ENCODE peak calls at places on chromosome 16, in five cellular contexts. D, T, F, J and I are unnamed samples.

GRCh38 chr16:63461248-63461841 is 1425.1 kb upstream of the CDH8 start:
- DNase-seq in D (peak), F (peak), J (peak), T (peak), I (no peak)

GRCh38 chr16:72946474-72947194 is 101.3 kb downstream of the ZFHX3 start:
- DNase-seq in F (no peak), D (no peak), J (no peak), T (no peak), I (no peak)

GRCh38 chr16:29154676-29155121 is 169.8 kb downstream of the LAT start:
- DNase-seq in F (no peak), J (peak), T (no peak), D (peak), I (peak)

GRCh38 chr16:27685802-27686201 is 135.9 kb downstream of the KATNIP start:
- DNase-seq in D (peak), F (no peak), T (peak), J (peak), I (no peak)

GRCh38 chr16:89658221-89658879 is 714 bp downstream of the SPATA33 start:
- DNase-seq in F (no peak), T (peak), J (no peak), D (no peak), I (no peak)

GRCh38 chr16:27924411-27925118 is 138.9 kb downstream of the GSG1L start:
- DNase-seq in D (no peak), F (no peak), T (peak), J (no peak), I (no peak)

GRCh38 chr16:23521965-23522364 is 11.7 kb upstream of the GGA2 start:
- DNase-seq in D (peak), T (no peak), F (no peak), J (no peak), I (no peak)

GRCh38 chr16:13453938-13454553 is 465.9 kb upstream of the ERCC4 start:
- DNase-seq in T (peak), F (peak), J (no peak), D (peak), I (no peak)

GRCh38 chr16:30185683-30186421 is 2.5 kb downstream of the CORO1A start:
- DNase-seq in J (peak), T (no peak), D (peak), F (peak), I (no peak)

GRCh38 chr16:29898135-29898534 is 1.2 kb downstream of the SEZ6L2 start:
- DNase-seq in D (no peak), F (no peak), T (no peak), J (no peak), I (no peak)

GRCh38 chr16:68665501-68665900 is 20.4 kb downstream of the CDH3 start:
- DNase-seq in F (no peak), J (no peak), D (no peak), T (peak), I (no peak)

GRCh38 chr16:84115919-84116719 is 623 bp downstream of the MBTPS1 start:
- DNase-seq in T (peak), D (no peak), F (peak), J (no peak), I (no peak)

GRCh38 chr16:88536510-88536909 is 33.7 kb upstream of the ZC3H18 start:
- DNase-seq in F (no peak), J (peak), T (no peak), D (no peak), I (no peak)

GRCh38 chr16:2968368-2968737 is 795 bp upstream of the PAQR4 start:
- DNase-seq in J (no peak), F (no peak), T (no peak), D (no peak), I (no peak)

GRCh38 chr16:29021471-29021870 is 36.6 kb downstream of the LAT start:
- DNase-seq in D (no peak), F (no peak), T (no peak), J (no peak), I (no peak)

GRCh38 chr16:46573008-46573833 is 48.0 kb downstream of the SHCBP1 start:
- DNase-seq in T (peak), D (peak), J (no peak), F (no peak), I (no peak)

GRCh38 chr16:29806641-29807425 is 504 bp downstream of the MAZ start:
- DNase-seq in T (peak), D (peak), F (peak), J (peak), I (no peak)

GRCh38 chr16:85168732-85169256 is 56.5 kb upstream of the CIBAR2 start:
- DNase-seq in J (peak), D (peak), F (no peak), T (peak), I (no peak)

GRCh38 chr16:84791088-84791487 is 28.7 kb upstream of the CRISPLD2 start:
- DNase-seq in F (no peak), T (no peak), J (no peak), D (no peak), I (no peak)

GRCh38 chr16:2335286-2335895 is 5.1 kb downstream of the ABCA3 start:
- DNase-seq in F (peak), T (no peak), D (peak), J (no peak), I (no peak)

GRCh38 chr16:22300427-22301071 is 3.3 kb downstream of the POLR3E start:
- DNase-seq in J (no peak), D (peak), T (peak), F (no peak), I (no peak)

GRCh38 chr16:50635505-50636392 is 45.4 kb downstream of the SNX20 start:
- DNase-seq in T (no peak), D (no peak), J (no peak), F (peak), I (no peak)

GRCh38 chr16:2912330-2913199 is 834 bp downstream of the FLYWCH1 start:
- DNase-seq in T (peak), J (peak), D (peak), F (no peak), I (no peak)

GRCh38 chr16:81649561-81649960 is 129.5 kb upstream of the PLCG2 start:
- DNase-seq in D (no peak), J (no peak), F (no peak), T (no peak), I (no peak)

GRCh38 chr16:30659507-30660423 is 1.5 kb downstream of the FBRS start:
- DNase-seq in F (peak), J (peak), D (peak), T (peak), I (peak)

GRCh38 chr16:27403601-27403992 is 1.6 kb downstream of the IL21R start:
- DNase-seq in J (no peak), F (no peak), T (no peak), D (no peak), I (no peak)

GRCh38 chr16:19363741-19364140 is 53.9 kb upstream of the TMC5 start:
- DNase-seq in D (no peak), T (no peak), F (no peak), J (no peak), I (no peak)

GRCh38 chr16:2015117-2015946 is 4.3 kb upstream of the NPW start:
- DNase-seq in F (no peak), D (no peak), J (no peak), T (peak), I (no peak)

GRCh38 chr16:4392382-4393242 is 21.0 kb downstream of the VASN start:
- DNase-seq in J (peak), F (no peak), T (no peak), D (no peak), I (no peak)

GRCh38 chr16:85649411-85649977 is 36.4 kb downstream of the GSE1 start:
- DNase-seq in D (no peak), J (no peak), F (no peak), T (no peak), I (no peak)

GRCh38 chr16:856101-856500 is 55.6 kb upstream of the GNG13 start:
- DNase-seq in D (no peak), F (no peak), T (no peak), J (no peak), I (no peak)

GRCh38 chr16:10613771-10614485 is 33.5 kb upstream of the EMP2 start:
- DNase-seq in T (no peak), D (no peak), J (no peak), F (no peak), I (no peak)

GRCh38 chr16:22075043-22075757 is 17.1 kb upstream of the VWA3A start:
- DNase-seq in F (no peak), T (peak), J (no peak), D (no peak), I (no peak)